ENCODE peak calls at places on chromosome 6, in five cellular contexts. One of them, this sample, is unnamed.

GRCh38 chr6:166162599-166163342 is 4.9 kb downstream of the TBXT start:
- DNase-seq in ascending aorta: no peak
- DNase-seq in cardiac muscle cell: no peak
- DNase-seq in epithelial cell of esophagus: no peak
- DNase-seq in CD8-positive, alpha-beta memory T cell: no peak
- DNase-seq in this sample: no peak

GRCh38 chr6:797479-798077 is 104.6 kb upstream of the EXOC2 start:
- DNase-seq in epithelial cell of esophagus: peak; percentile 63
- DNase-seq in cardiac muscle cell: peak; percentile 66
- DNase-seq in CD8-positive, alpha-beta memory T cell: no peak
- DNase-seq in ascending aorta: no peak
- DNase-seq in this sample: no peak

GRCh38 chr6:130412556-130413290 is 46.9 kb downstream of the TMEM200A start:
- DNase-seq in cardiac muscle cell: peak; percentile 56
- DNase-seq in CD8-positive, alpha-beta memory T cell: no peak
- DNase-seq in epithelial cell of esophagus: no peak
- DNase-seq in ascending aorta: no peak
- DNase-seq in this sample: no peak

GRCh38 chr6:43770417-43771209 is 602 bp downstream of the VEGFA start:
- DNase-seq in cardiac muscle cell: peak; percentile 70
- DNase-seq in ascending aorta: no peak
- DNase-seq in CD8-positive, alpha-beta memory T cell: no peak
- DNase-seq in epithelial cell of esophagus: peak; percentile 46
- DNase-seq in this sample: peak; percentile 10

GRCh38 chr6:32244270-32244669 is 20.4 kb upstream of the NOTCH4 start:
- DNase-seq in epithelial cell of esophagus: no peak
- DNase-seq in CD8-positive, alpha-beta memory T cell: no peak
- DNase-seq in cardiac muscle cell: peak; percentile 44
- DNase-seq in ascending aorta: no peak
- DNase-seq in this sample: no peak

GRCh38 chr6:39079726-39080125 is 31.1 kb downstream of the GLP1R start:
- DNase-seq in CD8-positive, alpha-beta memory T cell: no peak
- DNase-seq in ascending aorta: no peak
- DNase-seq in epithelial cell of esophagus: no peak
- DNase-seq in cardiac muscle cell: no peak
- DNase-seq in this sample: no peak

GRCh38 chr6:11769816-11770545 is 8.6 kb downstream of the ADTRP start:
- DNase-seq in epithelial cell of esophagus: peak; percentile 75
- DNase-seq in cardiac muscle cell: no peak
- DNase-seq in CD8-positive, alpha-beta memory T cell: no peak
- DNase-seq in ascending aorta: no peak
- DNase-seq in this sample: no peak

GRCh38 chr6:43747734-43748133 is 22.3 kb upstream of the VEGFA start:
- DNase-seq in epithelial cell of esophagus: no peak
- DNase-seq in ascending aorta: no peak
- DNase-seq in cardiac muscle cell: no peak
- DNase-seq in CD8-positive, alpha-beta memory T cell: no peak
- DNase-seq in this sample: no peak

GRCh38 chr6:43730634-43731033 is 39.4 kb upstream of the VEGFA start:
- DNase-seq in CD8-positive, alpha-beta memory T cell: no peak
- DNase-seq in epithelial cell of esophagus: no peak
- DNase-seq in cardiac muscle cell: no peak
- DNase-seq in ascending aorta: no peak
- DNase-seq in this sample: no peak

GRCh38 chr6:154683756-154684523 is 49.3 kb upstream of the SCAF8 start:
- DNase-seq in CD8-positive, alpha-beta memory T cell: no peak
- DNase-seq in cardiac muscle cell: peak; percentile 50
- DNase-seq in ascending aorta: no peak
- DNase-seq in epithelial cell of esophagus: peak; percentile 12
- DNase-seq in this sample: no peak

GRCh38 chr6:165662671-165663282 is at the start of gene PDE10A:
- DNase-seq in epithelial cell of esophagus: peak; percentile 12
- DNase-seq in cardiac muscle cell: peak; percentile 91
- DNase-seq in ascending aorta: no peak
- DNase-seq in CD8-positive, alpha-beta memory T cell: no peak
- DNase-seq in this sample: no peak

GRCh38 chr6:8436956-8437355 is 1.6 kb upstream of the SLC35B3 start:
- DNase-seq in cardiac muscle cell: no peak
- DNase-seq in epithelial cell of esophagus: no peak
- DNase-seq in CD8-positive, alpha-beta memory T cell: no peak
- DNase-seq in ascending aorta: no peak
- DNase-seq in this sample: no peak

GRCh38 chr6:26555505-26556262 is 17.5 kb downstream of the HMGN4 start:
- DNase-seq in cardiac muscle cell: peak; percentile 48
- DNase-seq in CD8-positive, alpha-beta memory T cell: no peak
- DNase-seq in ascending aorta: no peak
- DNase-seq in epithelial cell of esophagus: peak; percentile 25
- DNase-seq in this sample: no peak

GRCh38 chr6:25253371-25253770 is 25.8 kb upstream of the CARMIL1 start:
- DNase-seq in ascending aorta: no peak
- DNase-seq in epithelial cell of esophagus: peak; percentile 75
- DNase-seq in cardiac muscle cell: no peak
- DNase-seq in CD8-positive, alpha-beta memory T cell: no peak
- DNase-seq in this sample: no peak

GRCh38 chr6:155850408-155850841 is 394.8 kb upstream of the NOX3 start:
- DNase-seq in ascending aorta: no peak
- DNase-seq in CD8-positive, alpha-beta memory T cell: no peak
- DNase-seq in epithelial cell of esophagus: peak; percentile 26
- DNase-seq in cardiac muscle cell: peak; percentile 12
- DNase-seq in this sample: no peak

GRCh38 chr6:68653706-68654089 is 18.6 kb downstream of the ADGRB3 start:
- DNase-seq in cardiac muscle cell: no peak
- DNase-seq in ascending aorta: no peak
- DNase-seq in CD8-positive, alpha-beta memory T cell: no peak
- DNase-seq in epithelial cell of esophagus: no peak
- DNase-seq in this sample: no peak

GRCh38 chr6:91098006-91098405 is 511.1 kb upstream of the MAP3K7 start:
- DNase-seq in ascending aorta: no peak
- DNase-seq in CD8-positive, alpha-beta memory T cell: no peak
- DNase-seq in epithelial cell of esophagus: no peak
- DNase-seq in cardiac muscle cell: no peak
- DNase-seq in this sample: no peak

GRCh38 chr6:90343581-90343980 is 46.9 kb upstream of the BACH2 start:
- DNase-seq in epithelial cell of esophagus: peak; percentile 35
- DNase-seq in cardiac muscle cell: peak; percentile 49
- DNase-seq in CD8-positive, alpha-beta memory T cell: no peak
- DNase-seq in ascending aorta: no peak
- DNase-seq in this sample: no peak

GRCh38 chr6:111096246-111096645 is 8.9 kb downstream of the SLC16A10 start:
- DNase-seq in ascending aorta: no peak
- DNase-seq in cardiac muscle cell: no peak
- DNase-seq in epithelial cell of esophagus: peak; percentile 89
- DNase-seq in CD8-positive, alpha-beta memory T cell: no peak
- DNase-seq in this sample: peak; percentile 82

GRCh38 chr6:107809966-107810365 is 14.1 kb downstream of the SCML4 start:
- DNase-seq in cardiac muscle cell: no peak
- DNase-seq in epithelial cell of esophagus: no peak
- DNase-seq in CD8-positive, alpha-beta memory T cell: no peak
- DNase-seq in ascending aorta: no peak
- DNase-seq in this sample: no peak

GRCh38 chr6:35935469-35935868 is 14.6 kb upstream of the SRPK1 start:
- DNase-seq in cardiac muscle cell: no peak
- DNase-seq in CD8-positive, alpha-beta memory T cell: no peak
- DNase-seq in ascending aorta: no peak
- DNase-seq in epithelial cell of esophagus: no peak
- DNase-seq in this sample: no peak

GRCh38 chr6:35933844-35934243 is 12.9 kb upstream of the SRPK1 start:
- DNase-seq in CD8-positive, alpha-beta memory T cell: no peak
- DNase-seq in cardiac muscle cell: no peak
- DNase-seq in epithelial cell of esophagus: no peak
- DNase-seq in ascending aorta: no peak
- DNase-seq in this sample: no peak

GRCh38 chr6:35926509-35927215 is 5.8 kb upstream of the SRPK1 start:
- DNase-seq in ascending aorta: no peak
- DNase-seq in CD8-positive, alpha-beta memory T cell: no peak
- DNase-seq in cardiac muscle cell: no peak
- DNase-seq in epithelial cell of esophagus: no peak
- DNase-seq in this sample: no peak

GRCh38 chr6:35929601-35930000 is 8.7 kb upstream of the SRPK1 start:
- DNase-seq in epithelial cell of esophagus: no peak
- DNase-seq in CD8-positive, alpha-beta memory T cell: no peak
- DNase-seq in ascending aorta: no peak
- DNase-seq in cardiac muscle cell: no peak
- DNase-seq in this sample: no peak

GRCh38 chr6:35931120-35931561 is 10.2 kb upstream of the SRPK1 start:
- DNase-seq in epithelial cell of esophagus: no peak
- DNase-seq in ascending aorta: no peak
- DNase-seq in cardiac muscle cell: no peak
- DNase-seq in CD8-positive, alpha-beta memory T cell: no peak
- DNase-seq in this sample: no peak
- H3K4me3 ChIP-seq in epithelial cell of esophagus: no peak overlapping the region
- H3K4me3 ChIP-seq in ascending aorta: no peak overlapping the region
- H3K4me3 ChIP-seq in cardiac muscle cell: no peak overlapping the region
- H3K4me3 ChIP-seq in CD8-positive, alpha-beta memory T cell: no peak overlapping the region
- H3K4me3 ChIP-seq in this sample: no peak overlapping the region

GRCh38 chr6:42367353-42368011 is 84.2 kb downstream of the TRERF1 start:
- DNase-seq in ascending aorta: no peak
- DNase-seq in cardiac muscle cell: no peak
- DNase-seq in epithelial cell of esophagus: no peak
- DNase-seq in CD8-positive, alpha-beta memory T cell: no peak
- DNase-seq in this sample: no peak

GRCh38 chr6:42370323-42370985 is 81.3 kb downstream of the TRERF1 start:
- DNase-seq in cardiac muscle cell: no peak
- DNase-seq in ascending aorta: no peak
- DNase-seq in CD8-positive, alpha-beta memory T cell: no peak
- DNase-seq in epithelial cell of esophagus: no peak
- DNase-seq in this sample: no peak

GRCh38 chr6:42366999-42367352 is 84.8 kb downstream of the TRERF1 start:
- DNase-seq in ascending aorta: no peak
- DNase-seq in cardiac muscle cell: no peak
- DNase-seq in CD8-positive, alpha-beta memory T cell: no peak
- DNase-seq in epithelial cell of esophagus: no peak
- DNase-seq in this sample: no peak

GRCh38 chr6:42368156-42368555 is 83.6 kb downstream of the TRERF1 start:
- DNase-seq in epithelial cell of esophagus: no peak
- DNase-seq in ascending aorta: no peak
- DNase-seq in cardiac muscle cell: no peak
- DNase-seq in CD8-positive, alpha-beta memory T cell: peak; percentile 22
- DNase-seq in this sample: no peak

GRCh38 chr6:42369568-42369967 is 82.2 kb downstream of the TRERF1 start:
- DNase-seq in ascending aorta: no peak
- DNase-seq in cardiac muscle cell: no peak
- DNase-seq in epithelial cell of esophagus: peak; percentile 73
- DNase-seq in CD8-positive, alpha-beta memory T cell: no peak
- DNase-seq in this sample: no peak
- H3K4me3 ChIP-seq in ascending aorta: no peak overlapping the region
- H3K4me3 ChIP-seq in cardiac muscle cell: no peak overlapping the region
- H3K4me3 ChIP-seq in epithelial cell of esophagus: no peak overlapping the region
- H3K4me3 ChIP-seq in CD8-positive, alpha-beta memory T cell: no peak overlapping the region
- H3K4me3 ChIP-seq in this sample: no peak overlapping the region

GRCh38 chr6:30847971-30848441 is 36.3 kb upstream of the DDR1 start:
- DNase-seq in epithelial cell of esophagus: peak; percentile 57
- DNase-seq in CD8-positive, alpha-beta memory T cell: no peak
- DNase-seq in cardiac muscle cell: no peak
- DNase-seq in ascending aorta: no peak
- DNase-seq in this sample: no peak
- H3K4me3 ChIP-seq in epithelial cell of esophagus: no peak overlapping the region
- H3K4me3 ChIP-seq in CD8-positive, alpha-beta memory T cell: no peak overlapping the region
- H3K4me3 ChIP-seq in cardiac muscle cell: no peak overlapping the region
- H3K4me3 ChIP-seq in ascending aorta: no peak overlapping the region
- H3K4me3 ChIP-seq in this sample: no peak overlapping the region

DNA sequence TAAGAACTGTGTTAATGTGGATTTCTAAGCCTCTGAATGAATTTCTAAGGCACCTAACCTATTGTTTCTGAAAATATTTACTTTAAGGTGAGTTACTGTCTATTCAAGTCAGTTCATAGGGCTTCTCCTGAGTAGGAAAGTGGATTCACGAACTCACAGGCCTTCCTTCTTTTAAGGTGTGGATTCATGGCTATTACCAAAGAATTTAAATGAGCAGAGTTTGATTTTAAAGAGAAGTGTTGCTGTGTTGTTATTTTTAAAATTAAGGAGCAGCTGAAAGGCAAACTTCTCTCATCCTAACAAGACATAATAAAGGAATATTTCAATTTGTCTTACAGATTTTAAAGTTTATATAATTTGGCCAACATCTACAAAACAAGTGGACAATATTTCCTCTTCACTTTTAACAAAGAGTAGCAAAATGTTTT is 436 bp upstream of the TSPYL4 start:
- DNase-seq in epithelial cell of esophagus: no peak
- DNase-seq in cardiac muscle cell: no peak
- DNase-seq in ascending aorta: no peak
- DNase-seq in CD8-positive, alpha-beta memory T cell: no peak
- DNase-seq in this sample: no peak
- H3K4me3 ChIP-seq in epithelial cell of esophagus: peak overlapping the region; percentile 98
- H3K4me3 ChIP-seq in cardiac muscle cell: peak overlapping the region; percentile 93
- H3K4me3 ChIP-seq in ascending aorta: peak overlapping the region; percentile 66
- H3K4me3 ChIP-seq in CD8-positive, alpha-beta memory T cell: peak overlapping the region; percentile 87
- H3K4me3 ChIP-seq in this sample: peak overlapping the region; percentile 95

GRCh38 chr6:104958720-104959452 is 2.0 kb downstream of the LIN28B start:
- DNase-seq in ascending aorta: no peak
- DNase-seq in CD8-positive, alpha-beta memory T cell: no peak
- DNase-seq in epithelial cell of esophagus: no peak
- DNase-seq in cardiac muscle cell: no peak
- DNase-seq in this sample: no peak
- H3K4me3 ChIP-seq in ascending aorta: no peak overlapping the region
- H3K4me3 ChIP-seq in CD8-positive, alpha-beta memory T cell: no peak overlapping the region
- H3K4me3 ChIP-seq in epithelial cell of esophagus: no peak overlapping the region
- H3K4me3 ChIP-seq in cardiac muscle cell: peak overlapping the region; percentile 76
- H3K4me3 ChIP-seq in this sample: no peak overlapping the region

GRCh38 chr6:168851460-168852103 is 402.1 kb downstream of the THBS2 start:
- DNase-seq in epithelial cell of esophagus: no peak
- DNase-seq in cardiac muscle cell: peak; percentile 21
- DNase-seq in CD8-positive, alpha-beta memory T cell: no peak
- DNase-seq in ascending aorta: no peak
- DNase-seq in this sample: no peak
- H3K4me3 ChIP-seq in epithelial cell of esophagus: no peak overlapping the region
- H3K4me3 ChIP-seq in cardiac muscle cell: no peak overlapping the region
- H3K4me3 ChIP-seq in CD8-positive, alpha-beta memory T cell: no peak overlapping the region
- H3K4me3 ChIP-seq in ascending aorta: peak overlapping the region; percentile 31
- H3K4me3 ChIP-seq in this sample: no peak overlapping the region